ENCODE peak calls at places on chromosome 1, in eight cellular contexts. One of them, this sample, is unnamed.

GRCh38 chr1:42184616-42185015 is 20.1 kb upstream of the GUCA2A start:
- DNase-seq in posterior vena cava: no peak
- DNase-seq in ovary: no peak
- DNase-seq in fibroblast of the conjunctiva: no peak
- DNase-seq in C1 segment of cervical spinal cord: no peak
- DNase-seq in GM23248: no peak
- DNase-seq in hippocampal formation: no peak
- DNase-seq in tibial artery: no peak
- DNase-seq in this sample: no peak

GRCh38 chr1:52636701-52637695 is 4.0 kb downstream of the SHISAL2A start:
- DNase-seq in posterior vena cava: no peak
- DNase-seq in GM23248: no peak
- DNase-seq in fibroblast of the conjunctiva: no peak
- DNase-seq in hippocampal formation: no peak
- DNase-seq in C1 segment of cervical spinal cord: no peak
- DNase-seq in ovary: no peak
- DNase-seq in tibial artery: no peak
- DNase-seq in this sample: no peak

GRCh38 chr1:112358798-112359408 is 37.1 kb upstream of the CTTNBP2NL start:
- DNase-seq in fibroblast of the conjunctiva: peak
- DNase-seq in hippocampal formation: peak
- DNase-seq in ovary: peak
- DNase-seq in GM23248: peak
- DNase-seq in tibial artery: peak
- DNase-seq in C1 segment of cervical spinal cord: peak
- DNase-seq in posterior vena cava: peak
- DNase-seq in this sample: peak

GRCh38 chr1:107865627-107866026 is 99.4 kb downstream of the VAV3 start:
- DNase-seq in posterior vena cava: no peak
- DNase-seq in C1 segment of cervical spinal cord: no peak
- DNase-seq in GM23248: no peak
- DNase-seq in tibial artery: no peak
- DNase-seq in ovary: no peak
- DNase-seq in fibroblast of the conjunctiva: no peak
- DNase-seq in hippocampal formation: no peak
- DNase-seq in this sample: no peak

GRCh38 chr1:186476306-186477040 is 15.6 kb upstream of the PDC start:
- DNase-seq in fibroblast of the conjunctiva: no peak
- DNase-seq in tibial artery: no peak
- DNase-seq in GM23248: peak
- DNase-seq in posterior vena cava: no peak
- DNase-seq in hippocampal formation: no peak
- DNase-seq in C1 segment of cervical spinal cord: no peak
- DNase-seq in ovary: no peak
- DNase-seq in this sample: no peak

GRCh38 chr1:236868625-236869467 is 73.8 kb downstream of the MTR start:
- DNase-seq in hippocampal formation: no peak
- DNase-seq in tibial artery: no peak
- DNase-seq in GM23248: peak
- DNase-seq in C1 segment of cervical spinal cord: no peak
- DNase-seq in fibroblast of the conjunctiva: peak
- DNase-seq in posterior vena cava: no peak
- DNase-seq in ovary: no peak
- DNase-seq in this sample: peak

GRCh38 chr1:10471411-10472219 is 714 bp downstream of the DFFA start:
- DNase-seq in C1 segment of cervical spinal cord: no peak
- DNase-seq in ovary: no peak
- DNase-seq in hippocampal formation: no peak
- DNase-seq in fibroblast of the conjunctiva: no peak
- DNase-seq in tibial artery: no peak
- DNase-seq in posterior vena cava: no peak
- DNase-seq in GM23248: peak
- DNase-seq in this sample: peak

GRCh38 chr1:11316701-11317100 is 43.7 kb downstream of the UBIAD1 start:
- DNase-seq in GM23248: peak
- DNase-seq in hippocampal formation: peak
- DNase-seq in C1 segment of cervical spinal cord: no peak
- DNase-seq in ovary: no peak
- DNase-seq in posterior vena cava: no peak
- DNase-seq in tibial artery: no peak
- DNase-seq in fibroblast of the conjunctiva: peak
- DNase-seq in this sample: no peak

GRCh38 chr1:216140650-216141547 is 282.3 kb downstream of the USH2A start:
- DNase-seq in fibroblast of the conjunctiva: peak
- DNase-seq in tibial artery: no peak
- DNase-seq in posterior vena cava: no peak
- DNase-seq in C1 segment of cervical spinal cord: no peak
- DNase-seq in ovary: no peak
- DNase-seq in GM23248: peak
- DNase-seq in hippocampal formation: no peak
- DNase-seq in this sample: no peak

GRCh38 chr1:211492511-211493132 is 660 bp upstream of the RD3 start:
- DNase-seq in hippocampal formation: no peak
- DNase-seq in GM23248: peak
- DNase-seq in C1 segment of cervical spinal cord: no peak
- DNase-seq in fibroblast of the conjunctiva: no peak
- DNase-seq in ovary: no peak
- DNase-seq in posterior vena cava: peak
- DNase-seq in tibial artery: no peak
- DNase-seq in this sample: no peak

GRCh38 chr1:55071477-55071876 is 32.1 kb downstream of the PCSK9 start:
- DNase-seq in fibroblast of the conjunctiva: peak
- DNase-seq in GM23248: peak
- DNase-seq in C1 segment of cervical spinal cord: no peak
- DNase-seq in posterior vena cava: no peak
- DNase-seq in ovary: no peak
- DNase-seq in tibial artery: no peak
- DNase-seq in hippocampal formation: no peak
- DNase-seq in this sample: peak

GRCh38 chr1:218817747-218818146 is 355.9 kb upstream of the LYPLAL1 start:
- DNase-seq in ovary: no peak
- DNase-seq in C1 segment of cervical spinal cord: no peak
- DNase-seq in hippocampal formation: no peak
- DNase-seq in fibroblast of the conjunctiva: no peak
- DNase-seq in posterior vena cava: peak
- DNase-seq in GM23248: no peak
- DNase-seq in tibial artery: no peak
- DNase-seq in this sample: peak

GRCh38 chr1:22454476-22455056 is 2.9 kb downstream of the ZBTB40 start:
- DNase-seq in hippocampal formation: no peak
- DNase-seq in ovary: no peak
- DNase-seq in tibial artery: no peak
- DNase-seq in C1 segment of cervical spinal cord: no peak
- DNase-seq in GM23248: peak
- DNase-seq in posterior vena cava: no peak
- DNase-seq in fibroblast of the conjunctiva: no peak
- DNase-seq in this sample: no peak

GRCh38 chr1:9020325-9020724 is 5.9 kb downstream of the SLC2A7 start:
- DNase-seq in GM23248: no peak
- DNase-seq in posterior vena cava: no peak
- DNase-seq in C1 segment of cervical spinal cord: no peak
- DNase-seq in ovary: no peak
- DNase-seq in tibial artery: no peak
- DNase-seq in fibroblast of the conjunctiva: no peak
- DNase-seq in hippocampal formation: no peak
- DNase-seq in this sample: no peak

GRCh38 chr1:243850013-243850367 is at the start of gene AKT3:
- DNase-seq in fibroblast of the conjunctiva: no peak
- DNase-seq in C1 segment of cervical spinal cord: no peak
- DNase-seq in GM23248: no peak
- DNase-seq in tibial artery: no peak
- DNase-seq in hippocampal formation: no peak
- DNase-seq in posterior vena cava: peak
- DNase-seq in ovary: peak
- DNase-seq in this sample: peak

GRCh38 chr1:220905650-220906560 is 26.7 kb downstream of the HLX start:
- DNase-seq in GM23248: peak
- DNase-seq in hippocampal formation: no peak
- DNase-seq in fibroblast of the conjunctiva: no peak
- DNase-seq in posterior vena cava: no peak
- DNase-seq in ovary: no peak
- DNase-seq in tibial artery: no peak
- DNase-seq in C1 segment of cervical spinal cord: no peak
- DNase-seq in this sample: no peak

GRCh38 chr1:23101101-23101827 is 67.4 kb downstream of the LUZP1 start:
- DNase-seq in GM23248: peak
- DNase-seq in C1 segment of cervical spinal cord: no peak
- DNase-seq in hippocampal formation: no peak
- DNase-seq in tibial artery: no peak
- DNase-seq in fibroblast of the conjunctiva: no peak
- DNase-seq in ovary: no peak
- DNase-seq in posterior vena cava: no peak
- DNase-seq in this sample: no peak

GRCh38 chr1:100921110-100921706 is 25.3 kb downstream of the SLC30A7 start:
- DNase-seq in posterior vena cava: no peak
- DNase-seq in fibroblast of the conjunctiva: peak
- DNase-seq in hippocampal formation: no peak
- DNase-seq in tibial artery: no peak
- DNase-seq in GM23248: peak
- DNase-seq in ovary: no peak
- DNase-seq in C1 segment of cervical spinal cord: no peak
- DNase-seq in this sample: peak

GRCh38 chr1:89822999-89823628 is 2.3 kb downstream of the LRRC8D start:
- DNase-seq in C1 segment of cervical spinal cord: no peak
- DNase-seq in fibroblast of the conjunctiva: peak
- DNase-seq in hippocampal formation: no peak
- DNase-seq in GM23248: peak
- DNase-seq in ovary: no peak
- DNase-seq in tibial artery: no peak
- DNase-seq in posterior vena cava: no peak
- DNase-seq in this sample: no peak

GRCh38 chr1:167173516-167174184 is 47.0 kb upstream of the POU2F1 start:
- DNase-seq in tibial artery: no peak
- DNase-seq in ovary: no peak
- DNase-seq in hippocampal formation: no peak
- DNase-seq in GM23248: peak
- DNase-seq in fibroblast of the conjunctiva: no peak
- DNase-seq in posterior vena cava: no peak
- DNase-seq in C1 segment of cervical spinal cord: no peak
- DNase-seq in this sample: no peak

GRCh38 chr1:148372731-148373130 is 110.4 kb downstream of the PPIAL4G start:
- DNase-seq in tibial artery: no peak
- DNase-seq in posterior vena cava: no peak
- DNase-seq in fibroblast of the conjunctiva: no peak
- DNase-seq in ovary: no peak
- DNase-seq in GM23248: peak
- DNase-seq in C1 segment of cervical spinal cord: no peak
- DNase-seq in hippocampal formation: no peak
- DNase-seq in this sample: peak

GRCh38 chr1:16019580-16020277 is 1.9 kb upstream of the HSPB7 start:
- DNase-seq in GM23248: peak
- DNase-seq in fibroblast of the conjunctiva: no peak
- DNase-seq in posterior vena cava: no peak
- DNase-seq in C1 segment of cervical spinal cord: peak
- DNase-seq in ovary: peak
- DNase-seq in hippocampal formation: no peak
- DNase-seq in tibial artery: peak
- DNase-seq in this sample: no peak

GRCh38 chr1:25066731-25067520 is 136.8 kb upstream of the RUNX3 start:
- DNase-seq in GM23248: no peak
- DNase-seq in ovary: no peak
- DNase-seq in C1 segment of cervical spinal cord: no peak
- DNase-seq in fibroblast of the conjunctiva: no peak
- DNase-seq in posterior vena cava: peak
- DNase-seq in tibial artery: no peak
- DNase-seq in hippocampal formation: no peak
- DNase-seq in this sample: no peak

GRCh38 chr1:209207126-209207700 is 376.3 kb upstream of the CAMK1G start:
- DNase-seq in ovary: no peak
- DNase-seq in fibroblast of the conjunctiva: no peak
- DNase-seq in GM23248: peak
- DNase-seq in posterior vena cava: no peak
- DNase-seq in C1 segment of cervical spinal cord: peak
- DNase-seq in hippocampal formation: peak
- DNase-seq in tibial artery: no peak
- DNase-seq in this sample: no peak

GRCh38 chr1:2480236-2480985 is 4.3 kb downstream of the PLCH2 start:
- DNase-seq in C1 segment of cervical spinal cord: no peak
- DNase-seq in hippocampal formation: no peak
- DNase-seq in ovary: no peak
- DNase-seq in posterior vena cava: no peak
- DNase-seq in fibroblast of the conjunctiva: no peak
- DNase-seq in tibial artery: no peak
- DNase-seq in GM23248: no peak
- DNase-seq in this sample: no peak

This sample was measured in HT-29.